ENCODE peak calls at places on chromosomes 1 and 21, in nine cellular contexts. Z is activated T-helper 1 cell treated with anti-CD3 and anti-CD28 coated beads, Interleukin-2, amount 50 U/mL, for 16 hours; Y is Caki2; V is EH; H is neural crest cell; D is brain microvascular endothelial cell; X is activated gamma-delta T cell treated with Interleukin-2 at 50 U/mL for 16 hours; O is SHP77; Q is HCT116. K is an unnamed sample.

GRCh38 chr21:32747396-32747795 is 19.6 kb upstream of the SYNJ1 start:
- DNase-seq in Z (no peak), Y (no peak), V (no peak), H (no peak), D (no peak), X (no peak), O (no peak), Q (no peak), K (no peak)

GRCh38 chr1:206578959-206579358 is 33.3 kb downstream of the EIF2D start:
- DNase-seq in Z (no peak), Y (no peak), V (no peak), H (no peak), D (no peak), X (no peak), O (no peak), Q (no peak), K (no peak)

GRCh38 chr1:197933016-197933415 is 15.8 kb downstream of the LHX9 start:
- DNase-seq in Z (no peak), Y (no peak), V (no peak), H (no peak), D (no peak), X (no peak), O (no peak), Q (no peak), K (no peak)

GRCh38 chr1:5620997-5621396 is 371.2 kb downstream of the NPHP4 start:
- DNase-seq in Z (no peak), Y (peak; percentile 37), V (no peak), H (peak; percentile 25), D (no peak), X (no peak), O (peak; percentile 53), Q (peak; percentile 15), K (peak; percentile 21)

GRCh38 chr1:93735722-93736121 is 54.1 kb upstream of the BCAR3 start:
- DNase-seq in Z (no peak), Y (no peak), V (peak; percentile 95), H (no peak), D (peak; percentile 84), X (no peak), O (no peak), Q (no peak), K (no peak)

GRCh38 chr1:12464627-12465056 is 153.4 kb downstream of the DHRS3 start:
- DNase-seq in Z (no peak), Y (no peak), V (peak; percentile 84), H (no peak), D (peak; percentile 97), X (no peak), O (no peak), Q (no peak), K (no peak)

GRCh38 chr1:192053661-192054060 is 104.6 kb upstream of the RGS18 start:
- DNase-seq in Z (no peak), Y (no peak), V (no peak), H (no peak), D (no peak), X (no peak), O (no peak), Q (no peak), K (no peak)

GRCh38 chr1:209398330-209398991 is 185.1 kb upstream of the CAMK1G start:
- DNase-seq in Z (no peak), Y (peak; percentile 23), V (peak; percentile 95), H (no peak), D (peak; percentile 65), X (no peak), O (no peak), Q (no peak), K (peak; percentile 20)

GRCh38 chr1:89945852-89946476 is 48.9 kb upstream of the ZNF326 start:
- DNase-seq in Z (no peak), Y (no peak), V (peak; percentile 52), H (no peak), D (no peak), X (no peak), O (no peak), Q (peak; percentile 26), K (no peak)

GRCh38 chr1:37306461-37306860 is 167.9 kb upstream of the ZC3H12A start:
- DNase-seq in Z (no peak), Y (no peak), V (no peak), H (no peak), D (no peak), X (no peak), O (no peak), Q (no peak), K (no peak)

GRCh38 chr1:68959631-68960030 is 462.7 kb upstream of the DEPDC1 start:
- DNase-seq in Z (no peak), Y (no peak), V (no peak), H (no peak), D (no peak), X (no peak), O (no peak), Q (no peak), K (no peak)

GRCh38 chr21:42388740-42389448 is 7.0 kb downstream of the TMPRSS3 start:
- DNase-seq in Z (no peak), Y (no peak), V (no peak), H (no peak), D (no peak), X (no peak), O (peak; percentile 48), Q (no peak), K (peak; percentile 52)

GRCh38 chr1:33420870-33421775 is 9.8 kb downstream of the PHC2 start:
- DNase-seq in Z (no peak), Y (no peak), V (peak; percentile 84), H (no peak), D (peak; percentile 61), X (no peak), O (no peak), Q (no peak), K (no peak)

GRCh38 chr1:153611356-153611755 is 1.6 kb downstream of the S100A16 start:
- DNase-seq in Z (no peak), Y (no peak), V (no peak), H (no peak), D (no peak), X (no peak), O (no peak), Q (no peak), K (no peak)

GRCh38 chr1:13583964-13584791 is 546 bp downstream of the PDPN start:
- DNase-seq in Z (no peak), Y (no peak), V (no peak), H (peak; percentile 25), D (no peak), X (no peak), O (no peak), Q (no peak), K (peak; percentile 57)